ENCODE peak calls at places on chromosome 4, in seven cellular contexts. A is neural crest cell; Y is CD4-positive, CD25-positive, alpha-beta regulatory T cell; P is thoracic aorta; Z is IMR-90; J is GM06990; D is left lung. U is an unnamed sample.

GRCh38 chr4:92600638-92601037 is 296.9 kb downstream of the GRID2 start:
- DNase-seq in P (no peak), D (no peak), A (no peak), Z (no peak), J (no peak), Y (no peak), U (no peak)

GRCh38 chr4:165761968-165762367 is 111.1 kb upstream of the TLL1 start:
- DNase-seq in Y (no peak), J (no peak), A (no peak), Z (no peak), D (no peak), P (no peak), U (no peak)

GRCh38 chr4:156811963-156812362 is 159.6 kb downstream of the PDGFC start:
- DNase-seq in D (no peak), J (no peak), Z (peak; percentile 63), P (no peak), Y (no peak), A (no peak), U (no peak)

GRCh38 chr4:72842323-72842722 is 227.2 kb downstream of the COX18 start:
- DNase-seq in Z (no peak), D (no peak), J (no peak), P (no peak), Y (no peak), A (no peak), U (no peak)

GRCh38 chr4:161937151-161937550 is 226.6 kb downstream of the FSTL5 start:
- DNase-seq in Z (no peak), Y (no peak), D (no peak), A (no peak), P (no peak), J (no peak), U (no peak)

GRCh38 chr4:11608992-11609391 is 180.3 kb upstream of the HS3ST1 start:
- DNase-seq in A (no peak), Y (no peak), P (no peak), Z (no peak), D (no peak), J (no peak), U (no peak)

GRCh38 chr4:136687118-136687517 is 845.2 kb downstream of the PCDH18 start:
- DNase-seq in D (no peak), A (no peak), P (no peak), Y (no peak), J (no peak), Z (no peak), U (peak; percentile 42)

GRCh38 chr4:153107246-153107645 is 97.0 kb upstream of the TRIM2 start:
- DNase-seq in A (no peak), D (no peak), P (no peak), J (no peak), Y (no peak), Z (no peak), U (no peak)

GRCh38 chr4:112053825-112054224 is 91.4 kb upstream of the FAM241A start:
- DNase-seq in J (no peak), A (no peak), Z (no peak), Y (no peak), P (no peak), D (no peak), U (no peak)

GRCh38 chr4:89403826-89404225 is 96.2 kb upstream of the GPRIN3 start:
- DNase-seq in D (no peak), Y (no peak), Z (no peak), A (no peak), P (no peak), J (no peak), U (no peak)

GRCh38 chr4:131006388-131006787 is 1910.4 kb downstream of the C4orf33 start:
- DNase-seq in J (no peak), Y (no peak), A (no peak), Z (no peak), P (no peak), D (no peak), U (no peak)

GRCh38 chr4:169716677-169717076 is 41.1 kb downstream of the HPF1 start:
- DNase-seq in J (no peak), Y (no peak), D (no peak), Z (peak; percentile 44), A (no peak), P (no peak), U (no peak)

GRCh38 chr4:184163813-184164212 is 53.9 kb downstream of the ENPP6 start:
- DNase-seq in J (no peak), A (peak; percentile 63), D (peak; percentile 85), P (no peak), Y (peak; percentile 9), Z (peak; percentile 6), U (peak; percentile 56)